ENCODE peak calls at places on chromosomes 3 and 15, in four cellular contexts. B is HEK293T, M is GM12878, D is HepG2. F is an unnamed sample.

GRCh38 chr3:129616713-129617112 is 10.2 kb upstream of the PLXND1 start:
- DNase-seq in D (no peak), M (no peak), B (no peak), F (no peak)

GRCh38 chr3:175294793-175295192 is 435.7 kb downstream of the NAALADL2 start:
- DNase-seq in D (no peak), B (no peak), M (no peak), F (no peak)

GRCh38 chr3:151002582-151002981 is 30.1 kb upstream of the CLRN1 start:
- DNase-seq in D (peak; percentile 6), M (no peak), B (no peak), F (no peak)

GRCh38 chr3:42705962-42706585 is 3.5 kb upstream of the HHATL start:
- DNase-seq in M (no peak), D (no peak), B (no peak), F (no peak)

GRCh38 chr3:101169516-101169915 is 150.9 kb downstream of the IMPG2 start:
- DNase-seq in D (no peak), M (no peak), B (no peak), F (no peak)

GRCh38 chr15:69475769-69476358 is 23.2 kb downstream of the RPLP1 start:
- DNase-seq in D (peak; percentile 33), M (no peak), B (peak; percentile 82), F (peak; percentile 95)

GRCh38 chr15:100688549-100689120 is 86.2 kb downstream of the ASB7 start:
- DNase-seq in B (no peak), M (no peak), D (no peak), F (no peak)

GRCh38 chr3:64398431-64398830 is 173.2 kb upstream of the PRICKLE2 start:
- DNase-seq in M (no peak), D (no peak), B (no peak), F (no peak)

GRCh38 chr15:78415284-78415683 is 22.7 kb upstream of the IREB2 start:
- DNase-seq in D (no peak), B (peak; percentile 54), M (no peak), F (no peak)

GRCh38 chr3:124772081-124772831 is 42.0 kb downstream of the UMPS start:
- DNase-seq in M (no peak), B (no peak), D (no peak), F (no peak)

GRCh38 chr3:124202754-124203153 is 210.8 kb upstream of the ROPN1 start:
- DNase-seq in D (no peak), M (no peak), B (no peak), F (no peak)

GRCh38 chr15:92645731-92646130 is 9.8 kb downstream of the FAM174B start:
- DNase-seq in D (no peak), M (no peak), B (no peak), F (no peak)
- TF ChIP-seq SUZ12 in D (no peak), M (no peak), B (no peak), F (no peak)

GRCh38 chr15:56763082-56763481 is 29.8 kb upstream of the ZNF280D start:
- DNase-seq in B (no peak), D (no peak), M (no peak), F (no peak)

GRCh38 chr15:56770191-56770590 is 36.9 kb upstream of the ZNF280D start:
- DNase-seq in B (no peak), D (peak; percentile 9), M (no peak), F (no peak)

GRCh38 chr15:56763496-56763895 is 30.2 kb upstream of the ZNF280D start:
- DNase-seq in M (no peak), D (no peak), B (no peak), F (no peak)

GRCh38 chr15:56765252-56765651 is 31.9 kb upstream of the ZNF280D start:
- DNase-seq in D (no peak), B (no peak), M (no peak), F (no peak)

DNA sequence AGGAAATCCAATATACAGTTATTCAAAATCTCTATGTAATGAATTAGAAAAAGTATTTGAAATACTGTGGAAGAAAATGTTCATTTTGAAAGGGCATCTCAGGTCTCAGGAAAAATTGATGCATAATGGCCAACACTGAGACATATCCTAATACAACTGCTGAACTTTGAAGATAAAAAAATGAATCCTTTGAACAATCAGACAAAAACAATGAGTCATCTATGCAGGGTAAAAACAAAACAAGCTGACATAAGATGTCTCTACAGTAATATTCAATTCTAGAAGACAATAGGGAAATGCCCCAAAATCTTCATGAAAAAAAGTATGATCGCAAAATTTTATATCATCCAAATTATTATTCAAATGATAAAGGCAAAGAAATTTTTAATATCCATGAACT is 34.0 kb upstream of the ZNF280D start:
- DNase-seq in M (no peak), B (no peak), D (no peak), F (no peak)
- TF ChIP-seq SUZ12 in M (no peak), B (no peak), D (no peak), F (no peak)

GRCh38 chr3:98977520-98977919 is 76.0 kb upstream of the DCBLD2 start:
- DNase-seq in M (peak; percentile 43), B (no peak), D (peak; percentile 75), F (no peak)
- TF ChIP-seq SUZ12 in M (no peak), B (no peak), D (no peak), F (no peak)

DNA sequence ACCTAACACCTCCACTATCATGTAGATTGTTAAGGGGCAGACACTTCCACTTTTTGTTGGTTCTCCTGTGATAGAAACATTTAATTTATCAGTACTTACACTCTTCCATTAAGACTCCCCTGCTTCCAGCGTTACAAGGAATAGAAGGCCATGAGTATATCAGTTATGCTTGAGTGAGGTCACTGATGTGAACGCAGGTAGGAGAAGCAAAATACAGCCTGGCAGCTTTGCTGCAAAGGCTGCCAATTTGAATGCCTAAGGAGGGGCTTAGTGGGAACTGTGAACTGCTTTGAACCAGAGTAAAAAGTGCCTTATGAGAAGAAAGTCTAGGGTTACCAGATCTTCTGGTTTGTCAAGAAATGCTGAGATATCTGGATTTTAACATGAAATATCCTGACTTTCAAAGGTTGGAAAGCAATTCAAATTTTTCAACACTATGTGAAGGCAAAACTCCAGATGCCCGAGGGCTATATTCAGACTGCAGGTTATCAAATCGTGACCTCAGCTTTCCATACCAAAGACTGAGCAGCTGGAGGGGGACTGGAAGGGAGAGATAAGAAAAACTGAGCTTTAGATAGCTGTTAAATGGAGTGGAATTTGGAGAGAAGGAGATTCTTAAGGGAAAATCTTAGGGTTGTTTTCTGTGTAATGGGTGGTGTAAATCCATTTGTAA is 446.4 kb upstream of the NECTIN3 start:
- DNase-seq in B (no peak), D (no peak), M (no peak), F (no peak)
- TF ChIP-seq SUZ12 in B (no peak), D (no peak), M (no peak), F (no peak)

DNA sequence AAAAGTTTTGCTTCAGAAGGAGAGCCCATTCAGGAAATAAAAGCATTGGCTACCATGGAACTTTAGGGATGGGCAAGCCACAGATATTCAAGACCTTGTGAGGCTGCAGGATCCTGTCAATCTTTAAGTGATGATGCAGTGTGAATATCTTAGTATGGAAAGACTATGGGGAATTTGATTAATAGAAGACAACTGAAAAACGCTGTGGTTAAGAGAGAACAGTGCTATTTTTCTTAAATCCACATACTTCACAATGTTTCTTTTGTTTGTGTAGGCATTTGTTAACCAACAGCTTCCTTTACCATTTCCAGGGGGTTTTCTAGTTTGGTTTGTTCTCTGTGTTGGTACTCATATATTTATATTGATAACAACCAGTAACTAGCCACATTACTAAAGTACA is 90.3 kb downstream of the TMEM212 start:
- DNase-seq in D (no peak), B (no peak), M (no peak), F (no peak)
- TF ChIP-seq SUZ12 in D (no peak), B (no peak), M (no peak), F (no peak)

DNA sequence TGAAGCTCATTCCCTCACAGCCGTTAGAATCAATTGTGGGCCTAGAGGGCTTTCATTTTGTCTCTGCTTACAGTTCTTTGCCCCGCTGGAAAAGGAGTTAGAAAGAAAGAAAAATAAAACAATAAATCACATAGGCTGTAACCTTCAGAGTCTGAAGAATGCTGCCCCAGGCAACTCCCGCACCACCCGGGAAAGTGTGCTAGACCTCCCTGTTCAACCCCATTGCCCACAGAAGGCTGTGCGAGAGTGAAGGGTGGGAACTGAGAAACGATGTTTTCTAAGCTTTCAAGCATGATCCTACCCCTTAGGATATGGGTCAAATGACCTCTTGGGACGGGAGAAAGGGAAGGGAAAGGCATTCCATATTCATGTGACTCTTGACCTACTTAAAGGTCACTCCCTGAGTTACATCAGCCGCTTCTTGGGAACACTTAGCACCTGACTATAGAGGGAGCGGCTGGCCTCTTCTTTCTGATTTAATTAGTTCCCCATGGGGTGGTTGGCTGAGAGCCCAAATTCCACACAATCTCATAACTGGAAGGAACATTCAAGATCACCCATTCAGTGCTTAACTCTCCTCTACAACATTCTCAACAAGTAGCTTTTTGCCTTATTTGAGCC is 114.8 kb upstream of the SLC24A5 start:
- DNase-seq in D (no peak), M (no peak), B (peak; percentile 9), F (no peak)
- TF ChIP-seq SUZ12 in D (no peak), M (no peak), B (no peak), F (no peak)

F was measured in H1.